ENCODE peak calls at places on chromosome 4, in five cellular contexts. A is dorsolateral prefrontal cortex, Z is LNCaP clone FGC, E is H9, Y is uterus. K is an unnamed sample.

GRCh38 chr4:183586824-183587223 is 72.2 kb downstream of the RWDD4 start:
- DNase-seq in Z (no peak), Y (no peak), A (no peak), E (no peak), K (no peak)

GRCh38 chr4:182242793-182243192 is 409 bp upstream of the TENM3 start:
- DNase-seq in Y (no peak), A (no peak), Z (no peak), E (no peak), K (no peak)

GRCh38 chr4:155319506-155319905 is 57.3 kb downstream of the MAP9 start:
- DNase-seq in A (no peak), E (no peak), Y (no peak), Z (no peak), K (no peak)

GRCh38 chr4:98620087-98620784 is 38.2 kb downstream of the TSPAN5 start:
- DNase-seq in Y (no peak), E (peak; percentile 33), A (no peak), Z (no peak), K (no peak)

GRCh38 chr4:37715889-37716402 is 29.8 kb upstream of the RELL1 start:
- DNase-seq in Z (no peak), A (no peak), Y (no peak), E (no peak), K (peak; percentile 34)

GRCh38 chr4:74217365-74217764 is 59.4 kb downstream of the MTHFD2L start:
- DNase-seq in Y (no peak), E (no peak), A (no peak), Z (no peak), K (no peak)

GRCh38 chr4:56626963-56627362 is 54.1 kb downstream of the HOPX start:
- DNase-seq in E (no peak), Y (no peak), A (no peak), Z (no peak), K (peak; percentile 33)

GRCh38 chr4:10153161-10153560 is 36.6 kb upstream of the WDR1 start:
- DNase-seq in Z (no peak), Y (no peak), A (no peak), E (no peak), K (no peak)

GRCh38 chr4:55021214-55021613 is 104.2 kb downstream of the KDR start:
- DNase-seq in E (no peak), Z (no peak), A (no peak), Y (no peak), K (no peak)

GRCh38 chr4:186948361-186949291 is 225.0 kb upstream of the FAT1 start:
- DNase-seq in E (peak; percentile 68), Z (no peak), Y (no peak), A (no peak), K (no peak)

GRCh38 chr4:186949847-186950246 is 226.2 kb upstream of the FAT1 start:
- DNase-seq in Z (peak; percentile 48), Y (no peak), A (no peak), E (no peak), K (no peak)

GRCh38 chr4:186943607-186943908 is 219.9 kb upstream of the FAT1 start:
- DNase-seq in Y (no peak), E (no peak), Z (no peak), A (no peak), K (no peak)

GRCh38 chr4:186946140-186946539 is 222.5 kb upstream of the FAT1 start:
- DNase-seq in Z (no peak), E (no peak), Y (no peak), A (no peak), K (no peak)

GRCh38 chr4:186946682-186947294 is 223.1 kb upstream of the FAT1 start:
- DNase-seq in Y (no peak), E (peak; percentile 77), A (no peak), Z (no peak), K (peak; percentile 77)
- TF ChIP-seq CTCF in Y (peak; percentile 10), E (peak; percentile 67), A (no peak), Z (peak; percentile 32), K (peak; percentile 42)

GRCh38 chr4:129929984-129930383 is 834.0 kb downstream of the C4orf33 start:
- DNase-seq in Z (no peak), E (peak; percentile 29), Y (no peak), A (no peak), K (no peak)

GRCh38 chr4:129929052-129929451 is 833.1 kb downstream of the C4orf33 start:
- DNase-seq in A (no peak), Z (no peak), Y (no peak), E (no peak), K (peak; percentile 3)

GRCh38 chr4:129926936-129927335 is 831.0 kb downstream of the C4orf33 start:
- DNase-seq in A (no peak), Y (no peak), Z (no peak), E (no peak), K (no peak)
- TF ChIP-seq CTCF in A (peak; percentile 45), Y (no peak), Z (peak; percentile 42), E (peak; percentile 37), K (no peak)

GRCh38 chr4:39178706-39179105 is 3.6 kb upstream of the WDR19 start:
- DNase-seq in A (no peak), E (no peak), Y (no peak), Z (no peak), K (no peak)

GRCh38 chr4:39181905-39182638 is at the start of gene WDR19:
- DNase-seq in Z (peak; percentile 98), Y (peak; percentile 98), E (peak; percentile 99), A (peak; percentile 99), K (peak; percentile 95)

GRCh38 chr4:39179681-39180080 is 2.6 kb upstream of the WDR19 start:
- DNase-seq in Z (no peak), E (no peak), Y (no peak), A (no peak), K (no peak)

GRCh38 chr4:39181520-39181904 is 817 bp upstream of the WDR19 start:
- DNase-seq in E (no peak), A (no peak), Y (no peak), Z (no peak), K (no peak)
- TF ChIP-seq CTCF in E (no peak), A (no peak), Y (no peak), Z (no peak), K (no peak)

GRCh38 chr4:76426272-76426671 is 5.3 kb upstream of the CCDC158 start:
- DNase-seq in Z (no peak), Y (no peak), A (no peak), E (no peak), K (no peak)
- TF ChIP-seq CTCF in Z (peak; percentile 41), Y (no peak), A (peak; percentile 11), E (peak; percentile 53), K (no peak)

GRCh38 chr4:124501579-124501978 is 211.0 kb downstream of the ANKRD50 start:
- DNase-seq in Y (no peak), E (no peak), A (no peak), Z (no peak), K (no peak)
- TF ChIP-seq CTCF in Y (no peak), E (no peak), A (no peak), Z (no peak), K (no peak)